ENCODE peak calls at places on chromosomes 13 and 19, in four cellular contexts. X, D, P and H are unnamed samples.

GRCh38 chr13:25249001-25249543 is 38.2 kb downstream of the MTMR6 start:
- DNase-seq in X (peak), P (peak), D (no peak), H (peak)

GRCh38 chr13:24716011-24716410 is 35.8 kb downstream of the ATP12A start:
- DNase-seq in D (no peak), P (no peak), X (no peak), H (no peak)

GRCh38 chr13:65401315-65401714 is 1828.8 kb downstream of the PCDH9 start:
- DNase-seq in D (no peak), X (no peak), P (no peak), H (no peak)

GRCh38 chr19:40576181-40576584 is 490 bp upstream of the SHKBP1 start:
- DNase-seq in X (no peak), P (no peak), D (no peak), H (no peak)

GRCh38 chr13:43665388-43665787 is 121.4 kb downstream of the ENOX1 start:
- DNase-seq in X (no peak), D (no peak), P (no peak), H (no peak)

GRCh38 chr13:114067886-114068722 is 64.3 kb downstream of the RASA3 start:
- DNase-seq in P (peak), X (no peak), D (peak), H (no peak)

GRCh38 chr13:107977175-107977574 is 238.2 kb downstream of the LIG4 start:
- DNase-seq in D (no peak), X (no peak), P (no peak), H (no peak)

GRCh38 chr19:5154129-5154798 is 185.4 kb downstream of the KDM4B start:
- DNase-seq in X (peak), D (no peak), P (peak), H (peak)

GRCh38 chr13:79534596-79534995 is 53.6 kb downstream of the NDFIP2 start:
- DNase-seq in D (no peak), P (no peak), X (no peak), H (no peak)

GRCh38 chr13:98447130-98447529 is 129.8 kb downstream of the STK24 start:
- DNase-seq in D (no peak), X (no peak), P (no peak), H (no peak)

GRCh38 chr19:30073152-30074000 is 131.3 kb downstream of the URI1 start:
- DNase-seq in D (no peak), X (no peak), P (peak), H (no peak)

GRCh38 chr19:17243340-17243853 is 2.3 kb downstream of the NR2F6 start:
- DNase-seq in P (no peak), X (no peak), D (no peak), H (no peak)

GRCh38 chr19:31988256-31988655 is 357.2 kb upstream of the ZNF507 start:
- DNase-seq in P (no peak), D (no peak), X (no peak), H (no peak)

GRCh38 chr19:15210323-15210774 is 9.6 kb upstream of the NOTCH3 start:
- DNase-seq in P (no peak), D (no peak), X (no peak), H (peak)

GRCh38 chr13:36248700-36249099 is 34.3 kb upstream of the SOHLH2 start:
- DNase-seq in D (no peak), X (no peak), P (no peak), H (no peak)